ENCODE peak calls at places on chromosome X, in eight cellular contexts. K is esophagus squamous epithelium, S is uterus, G is IMR-90, R is body of pancreas, P is ovary, V is Peyer's patch, L is esophagus muscularis mucosa. J is an unnamed sample.

GRCh38 chrX:4844376-4844775 is 1130.9 kb upstream of the PRKX start:
- DNase-seq in S (no peak), V (no peak), R (no peak), L (no peak), K (no peak), G (no peak), P (no peak), J (no peak)

GRCh38 chrX:11341274-11342256 is 48.4 kb downstream of the AMELX start:
- DNase-seq in V (peak), P (peak), L (peak), S (peak), K (peak), R (peak), G (peak), J (no peak)

GRCh38 chrX:2162695-2163094 is 338.1 kb downstream of the DHRSX start:
- DNase-seq in G (no peak), K (no peak), R (no peak), V (no peak), L (no peak), S (no peak), P (no peak), J (no peak)

GRCh38 chrX:36241397-36241796 is 321.9 kb downstream of the CFAP47 start:
- DNase-seq in G (no peak), K (no peak), S (no peak), R (no peak), V (no peak), L (no peak), P (no peak), J (peak)

GRCh38 chrX:139739138-139739537 is 31.2 kb upstream of the MCF2 start:
- DNase-seq in R (no peak), V (no peak), K (no peak), L (no peak), P (no peak), S (no peak), G (peak), J (no peak)

GRCh38 chrX:50978920-50979660 is 68.6 kb downstream of the BMP15 start:
- DNase-seq in V (no peak), S (peak), L (no peak), G (no peak), P (no peak), K (no peak), R (no peak), J (no peak)

GRCh38 chrX:38879631-38880220 is 78.5 kb downstream of the MID1IP1 start:
- DNase-seq in P (no peak), L (no peak), K (no peak), S (no peak), R (peak), G (no peak), V (peak), J (peak)

GRCh38 chrX:145654486-145654885 is 163.1 kb upstream of the SLITRK2 start:
- DNase-seq in V (no peak), S (no peak), G (no peak), L (no peak), K (no peak), P (no peak), R (no peak), J (no peak)

GRCh38 chrX:84170931-84171330 is 17.1 kb downstream of the RPS6KA6 start:
- DNase-seq in P (no peak), R (no peak), L (no peak), V (no peak), S (no peak), G (peak), K (no peak), J (no peak)

GRCh38 chrX:53686151-53686885 is at the start of gene HUWE1:
- DNase-seq in L (peak), K (peak), G (peak), R (peak), P (peak), V (peak), S (peak), J (peak)
- TF ChIP-seq POLR2A in L (no peak), K (peak), G (no peak), R (peak), P (peak), V (no peak), S (peak), J (no peak)

GRCh38 chrX:153953342-153953830 is 8.9 kb upstream of the RENBP start:
- DNase-seq in K (no peak), P (peak), L (peak), S (peak), V (peak), R (peak), G (peak), J (peak)

GRCh38 chrX:153954618-153955450 is 10.4 kb upstream of the RENBP start:
- DNase-seq in K (no peak), R (no peak), P (no peak), S (no peak), V (no peak), L (no peak), G (no peak), J (peak)

GRCh38 chrX:153953892-153954617 is 9.6 kb upstream of the RENBP start:
- DNase-seq in K (no peak), L (no peak), V (no peak), G (no peak), P (no peak), S (no peak), R (no peak), J (peak)

GRCh38 chrX:153951683-153952372 is 7.4 kb upstream of the RENBP start:
- DNase-seq in V (no peak), K (no peak), P (no peak), G (no peak), R (no peak), S (no peak), L (no peak), J (peak)

GRCh38 chrX:153952373-153953026 is 8.1 kb upstream of the RENBP start:
- DNase-seq in V (no peak), P (no peak), R (no peak), G (no peak), L (no peak), S (no peak), K (no peak), J (peak)
- TF ChIP-seq POLR2A in V (no peak), P (no peak), R (no peak), G (no peak), L (no peak), S (no peak), K (no peak), J (no peak)

GRCh38 chrX:22081475-22082092 is 49.5 kb downstream of the PHEX start:
- DNase-seq in V (peak), R (peak), K (no peak), S (peak), G (peak), P (no peak), L (no peak), J (peak)

GRCh38 chrX:22088326-22088725 is 56.2 kb downstream of the PHEX start:
- DNase-seq in R (no peak), K (no peak), S (no peak), L (no peak), P (no peak), V (no peak), G (no peak), J (no peak)

GRCh38 chrX:22090181-22090580 is 58.1 kb downstream of the PHEX start:
- DNase-seq in R (no peak), G (peak), L (no peak), V (no peak), K (no peak), S (no peak), P (no peak), J (no peak)

GRCh38 chrX:22087158-22087557 is 55.0 kb downstream of the PHEX start:
- DNase-seq in R (no peak), P (no peak), V (no peak), S (no peak), K (no peak), L (no peak), G (no peak), J (no peak)

DNA sequence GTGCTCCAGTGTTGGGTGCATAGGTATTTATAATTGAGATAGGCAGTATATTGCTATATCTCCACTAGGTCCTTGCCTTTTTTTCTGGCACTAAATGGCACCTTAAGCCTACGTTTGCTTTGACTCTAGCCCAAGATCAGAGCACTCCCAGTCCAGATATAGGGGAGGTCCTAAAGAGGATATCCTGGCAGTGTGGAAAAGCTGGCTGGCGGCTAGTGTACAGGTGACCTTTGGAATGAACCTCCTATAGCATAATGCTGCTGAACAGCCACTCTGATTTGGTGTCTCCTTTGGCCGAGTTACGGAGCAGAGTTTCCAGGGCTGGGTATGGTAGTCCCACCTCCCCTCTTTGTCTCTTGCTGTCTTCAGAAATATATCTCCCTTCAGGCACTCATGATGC is 53.8 kb downstream of the PHEX start:
- DNase-seq in V (no peak), S (no peak), G (no peak), K (no peak), R (no peak), P (no peak), L (no peak), J (no peak)
- TF ChIP-seq POLR2A in V (no peak), S (no peak), G (no peak), K (no peak), R (no peak), P (no peak), L (no peak), J (no peak)

GRCh38 chrX:65537229-65537628 is 2.6 kb upstream of the LAS1L start:
- DNase-seq in V (no peak), R (no peak), S (no peak), K (no peak), G (no peak), L (no peak), P (no peak), J (no peak)

GRCh38 chrX:65528705-65529340 is 5.8 kb downstream of the LAS1L start:
- DNase-seq in R (peak), G (peak), S (peak), P (no peak), L (no peak), K (no peak), V (peak), J (no peak)

GRCh38 chrX:65532016-65532415 is 2.6 kb downstream of the LAS1L start:
- DNase-seq in V (no peak), G (no peak), P (no peak), S (no peak), L (no peak), K (no peak), R (no peak), J (no peak)

GRCh38 chrX:65536291-65536690 is 1.7 kb upstream of the LAS1L start:
- DNase-seq in K (no peak), G (no peak), V (no peak), S (no peak), R (no peak), L (no peak), P (no peak), J (no peak)

DNA sequence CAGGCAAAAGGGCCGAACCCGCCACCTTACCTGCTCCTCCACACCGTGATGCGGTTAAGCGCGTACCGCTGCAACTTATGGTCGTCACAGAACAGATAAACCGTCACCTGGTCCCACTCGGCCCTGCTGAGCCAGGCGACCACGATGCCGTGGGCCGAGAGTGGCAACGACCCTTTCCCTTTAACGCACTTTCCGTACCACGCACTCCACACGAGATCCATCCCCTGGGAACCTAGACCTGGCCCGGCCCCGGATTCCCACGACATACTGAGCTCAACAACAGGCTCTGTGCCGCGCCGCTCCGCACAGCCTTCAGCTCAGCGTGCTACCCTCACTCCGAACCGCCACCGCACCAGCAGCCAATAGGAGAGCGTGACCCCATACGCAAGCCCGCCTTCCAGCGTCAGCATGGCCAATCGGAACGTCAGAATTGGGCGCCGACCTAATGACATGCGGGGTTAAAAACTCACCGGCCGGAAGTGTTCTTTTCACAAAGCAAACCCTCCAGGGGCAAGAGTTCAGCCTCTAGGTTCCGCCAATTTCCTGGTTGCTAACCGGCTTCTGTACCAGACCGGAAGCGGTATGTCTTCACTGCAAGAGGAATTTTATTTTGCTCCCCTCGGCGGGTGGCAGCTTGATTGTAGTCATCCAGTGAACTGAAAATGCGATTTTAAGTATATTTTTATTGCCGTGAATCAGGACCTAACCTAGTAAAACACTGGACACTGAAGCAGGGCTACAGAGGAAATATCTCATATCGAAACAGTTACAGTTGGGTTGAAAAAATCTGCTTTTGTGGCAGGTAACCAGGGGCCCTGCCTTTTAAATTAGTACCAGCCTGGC is at the start of gene LAS1L:
- DNase-seq in S (peak), K (peak), V (peak), R (peak), L (peak), P (peak), G (peak), J (peak)
- TF ChIP-seq POLR2A in S (peak), K (peak), V (peak), R (peak), L (no peak), P (peak), G (peak), J (no peak)

GRCh38 chrX:47836164-47837072 is at the start of gene ZNF81:
- DNase-seq in K (peak), L (peak), S (peak), V (peak), P (peak), G (peak), R (peak), J (peak)
- TF ChIP-seq POLR2A in K (peak), L (no peak), S (peak), V (peak), P (no peak), G (peak), R (peak), J (no peak)

DNA sequence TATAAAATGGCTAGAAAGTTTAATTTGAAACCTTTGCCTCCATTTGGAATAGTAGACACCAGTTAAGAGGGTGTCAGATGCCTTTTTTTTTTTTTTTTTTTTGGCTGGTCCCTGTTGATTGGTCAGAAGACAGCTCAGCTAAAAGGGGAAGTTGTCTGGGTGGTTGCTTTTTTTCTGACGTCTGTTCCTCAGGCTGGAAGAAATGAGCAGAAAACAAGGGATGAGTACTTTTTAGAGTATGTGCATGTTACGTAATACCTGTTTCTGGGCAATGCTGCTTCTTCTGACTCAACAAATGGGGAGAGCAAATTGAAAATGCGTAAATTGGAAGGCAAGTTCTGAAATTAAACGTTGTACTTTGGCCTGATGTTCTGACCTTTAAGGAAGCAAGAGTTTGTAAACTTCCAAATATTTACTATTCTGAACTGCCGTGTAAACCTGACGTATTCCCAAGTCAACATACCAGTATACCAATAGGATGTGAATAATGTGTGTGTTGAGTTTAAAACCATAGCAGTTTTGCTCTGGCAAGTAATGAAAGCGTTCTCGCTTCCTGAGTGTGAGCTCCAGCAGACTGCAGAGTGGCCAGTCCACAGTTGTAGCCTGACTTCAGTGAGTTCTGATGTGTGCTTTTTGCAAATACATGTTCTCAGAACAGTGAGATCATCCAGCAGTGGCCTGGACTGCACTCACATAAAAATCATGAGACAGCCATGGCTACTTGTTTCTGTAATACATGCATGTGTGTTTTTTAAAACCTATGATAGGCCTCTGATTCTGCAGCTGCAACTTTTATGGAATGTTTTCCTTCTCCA is 1.7 kb downstream of the SAT1 start:
- DNase-seq in L (no peak), G (peak), R (peak), S (no peak), K (no peak), V (no peak), P (no peak), J (no peak)
- TF ChIP-seq POLR2A in L (no peak), G (peak), R (no peak), S (peak), K (no peak), V (no peak), P (no peak), J (no peak)

GRCh38 chrX:108068121-108068520 is 23.2 kb downstream of the PSMD10 start:
- DNase-seq in P (no peak), G (no peak), S (no peak), K (no peak), V (no peak), L (no peak), R (no peak), J (no peak)

GRCh38 chrX:108071578-108071977 is 19.8 kb downstream of the PSMD10 start:
- DNase-seq in G (no peak), S (no peak), P (no peak), V (no peak), K (no peak), R (no peak), L (no peak), J (no peak)

GRCh38 chrX:108070891-108071290 is 20.5 kb downstream of the PSMD10 start:
- DNase-seq in G (peak), R (no peak), V (no peak), P (no peak), L (no peak), K (no peak), S (no peak), J (no peak)

DNA sequence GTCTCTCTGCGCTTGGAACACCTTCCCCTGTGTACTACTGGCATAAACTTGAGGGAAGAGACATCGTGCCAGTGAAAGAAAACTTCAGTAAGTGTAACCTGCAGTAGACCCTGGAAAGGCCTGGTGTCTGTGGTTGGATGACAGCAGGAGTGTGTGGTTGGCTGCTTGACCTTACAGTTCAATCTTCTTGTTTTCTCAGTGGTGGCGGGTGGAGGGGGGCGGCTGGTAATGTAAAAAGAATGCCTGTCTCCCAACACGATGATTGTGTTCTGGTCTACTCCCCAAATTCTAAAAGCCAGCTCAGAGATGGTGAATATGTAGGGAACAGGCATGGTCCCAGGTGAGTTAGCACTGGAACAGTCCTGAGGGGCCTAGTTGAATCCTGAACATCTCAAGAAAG is 18.6 kb downstream of the PSMD10 start:
- DNase-seq in V (no peak), L (no peak), P (no peak), S (no peak), G (peak), R (no peak), K (no peak), J (no peak)
- TF ChIP-seq POLR2A in V (no peak), L (no peak), P (no peak), S (no peak), G (no peak), R (no peak), K (no peak), J (no peak)

GRCh38 chrX:118370921-118371624 is 25.2 kb downstream of the WDR44 start:
- DNase-seq in K (no peak), P (no peak), G (peak), V (no peak), L (no peak), S (no peak), R (no peak), J (no peak)
- TF ChIP-seq POLR2A in K (no peak), P (no peak), G (no peak), V (no peak), L (no peak), S (no peak), R (no peak), J (no peak)

DNA sequence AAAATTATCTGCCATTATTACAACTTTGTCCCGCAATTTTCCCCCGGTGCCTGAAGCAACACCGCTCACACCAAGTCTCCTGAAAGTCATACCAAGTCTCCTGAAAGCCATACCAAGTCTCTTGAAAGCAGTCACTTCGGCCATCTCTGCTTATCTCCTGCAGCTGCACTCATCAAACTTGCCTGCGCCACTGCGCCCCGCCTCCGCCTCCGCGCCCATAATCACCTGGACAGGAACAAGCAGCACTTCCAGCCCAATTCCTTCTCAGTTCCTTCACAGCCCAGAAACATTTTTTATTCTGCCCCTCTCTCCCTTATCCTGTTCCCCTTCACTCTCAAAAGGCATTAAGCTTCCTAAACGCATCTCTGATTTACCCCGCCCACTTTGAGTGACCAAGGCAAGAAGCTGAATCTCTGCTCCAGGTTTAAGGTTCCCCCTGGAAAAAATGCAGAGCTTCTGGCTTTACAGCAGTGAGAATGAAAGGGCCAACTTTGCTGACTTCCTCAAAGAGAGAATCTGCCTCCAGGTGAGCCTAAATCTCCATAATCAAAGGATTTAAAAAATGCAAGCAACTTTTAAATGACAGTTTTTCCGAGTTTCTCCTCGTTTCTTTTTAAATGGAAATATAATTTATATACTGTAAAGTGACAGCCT is 7.7 kb downstream of the GPR50 start:
- DNase-seq in S (no peak), V (no peak), L (no peak), K (no peak), P (no peak), R (no peak), G (no peak), J (no peak)
- TF ChIP-seq POLR2A in S (no peak), V (no peak), L (no peak), K (no peak), P (no peak), R (no peak), G (no peak), J (no peak)

GRCh38 chrX:154534526-154535322 is 11.9 kb downstream of the G6PD start:
- DNase-seq in G (peak), S (peak), K (peak), P (peak), R (peak), V (peak), L (no peak), J (peak)
- TF ChIP-seq POLR2A in G (peak), S (peak), K (no peak), P (peak), R (no peak), V (peak), L (no peak), J (no peak)

J was measured in spleen.